ENCODE peak calls at places on chromosome 14, in ten cellular contexts. P is HCT116, K is HepG2, I is GM12878, F is IMR-90, Q is astrocyte, T is endothelial cell of umbilical vein, N is H1, L is K562, A is mammary epithelial cell. C is an unnamed sample. For H3K4me1, the result is how much of the 10 kb centered on the place peaks cover.

GRCh38 chr14:29528889-29529288 is 398.8 kb downstream of the PRKD1 start:
- DNase-seq in I (no peak), Q (peak), P (no peak), K (no peak), N (no peak), T (no peak), L (no peak), A (no peak), F (no peak), C (no peak)

GRCh38 chr14:104223101-104223809 is 84.9 kb downstream of the KIF26A start:
- DNase-seq in L (peak), F (no peak), Q (no peak), T (peak), I (no peak), K (no peak), P (no peak), A (no peak), N (no peak), C (no peak)

GRCh38 chr14:97393244-97393643 is 596.1 kb downstream of the VRK1 start:
- DNase-seq in L (no peak), F (no peak), T (no peak), K (no peak), Q (no peak), N (no peak), P (no peak), I (no peak), A (no peak), C (no peak)

GRCh38 chr14:101474563-101475467 is 86.5 kb upstream of the DIO3 start:
- DNase-seq in K (no peak), F (no peak), A (no peak), I (no peak), P (no peak), N (no peak), L (no peak), Q (no peak), T (no peak), C (no peak)

GRCh38 chr14:21527320-21527679 is 1.2 kb upstream of the SALL2 start:
- DNase-seq in P (no peak), T (no peak), L (no peak), N (no peak), A (no peak), K (no peak), F (no peak), I (no peak), Q (no peak), C (no peak)

GRCh38 chr14:51962678-51963077 is 26.7 kb upstream of the RTRAF start:
- DNase-seq in P (no peak), L (no peak), Q (peak), A (no peak), I (no peak), F (peak), T (peak), K (no peak), N (no peak), C (no peak)

GRCh38 chr14:101874001-101874400 is 90.4 kb upstream of the DYNC1H1 start:
- DNase-seq in L (no peak), T (peak), Q (no peak), I (no peak), N (no peak), P (no peak), K (no peak), A (no peak), F (no peak), C (no peak)

GRCh38 chr14:31440280-31440679 is 17.0 kb downstream of the DTD2 start:
- DNase-seq in F (no peak), P (no peak), N (no peak), T (no peak), K (no peak), L (no peak), Q (peak), A (no peak), I (no peak), C (no peak)

GRCh38 chr14:58107947-58108552 is 44.0 kb downstream of the ARMH4 start:
- DNase-seq in T (peak), N (no peak), Q (peak), F (peak), A (peak), P (peak), I (no peak), K (peak), L (peak), C (peak)

GRCh38 chr14:50501642-50502041 is 30.7 kb downstream of the MAP4K5 start:
- DNase-seq in P (no peak), T (peak), A (peak), I (no peak), K (no peak), Q (peak), L (no peak), N (no peak), F (peak), C (no peak)

GRCh38 chr14:53550776-53551175 is 397.7 kb upstream of the DDHD1 start:
- DNase-seq in P (no peak), F (no peak), K (no peak), N (no peak), L (no peak), Q (no peak), A (no peak), I (no peak), T (no peak), C (no peak)

GRCh38 chr14:51552275-51552674 is 99.4 kb upstream of the FRMD6 start:
- DNase-seq in F (no peak), Q (no peak), L (no peak), P (no peak), T (no peak), I (no peak), A (no peak), N (no peak), K (no peak), C (no peak)

GRCh38 chr14:89349196-89350008 is 67.6 kb downstream of the FOXN3 start:
- DNase-seq in P (no peak), K (no peak), A (no peak), T (no peak), I (no peak), L (no peak), N (no peak), Q (peak), F (no peak), C (no peak)

GRCh38 chr14:90828642-90829487 is 12.6 kb upstream of the TTC7B start:
- DNase-seq in Q (no peak), N (no peak), L (no peak), I (no peak), K (no peak), F (no peak), A (no peak), T (no peak), P (no peak), C (no peak)

GRCh38 chr14:91510171-91511013 is at the start of gene PPP4R3A:
- DNase-seq in L (peak), Q (peak), A (peak), N (peak), K (peak), T (peak), F (peak), P (peak), I (peak), C (peak)

GRCh38 chr14:29734732-29735131 is 192.9 kb downstream of the PRKD1 start:
- DNase-seq in F (no peak), L (no peak), P (no peak), T (no peak), Q (no peak), I (no peak), N (no peak), K (no peak), A (no peak), C (no peak)

GRCh38 chr14:65958664-65959562 is 527.3 kb upstream of the CCDC196 start:
- DNase-seq in F (peak), L (peak), I (no peak), P (peak), Q (peak), T (peak), K (peak), N (no peak), A (no peak), C (peak)

GRCh38 chr14:36518031-36518585 is 1.9 kb downstream of the NKX2-1 start:
- DNase-seq in N (no peak), K (no peak), Q (no peak), P (no peak), I (no peak), T (no peak), A (no peak), F (no peak), L (no peak), C (no peak)

GRCh38 chr14:50383618-50384225 is 13.0 kb downstream of the CDKL1 start:
- DNase-seq in K (no peak), F (no peak), P (no peak), I (no peak), A (no peak), T (no peak), N (no peak), L (no peak), Q (no peak), C (no peak)

GRCh38 chr14:63039800-63040380 is 5.4 kb downstream of the KCNH5 start:
- DNase-seq in I (no peak), Q (peak), N (no peak), L (peak), T (peak), F (peak), A (peak), P (no peak), K (peak), C (peak)

GRCh38 chr14:58771016-58771415 is 133.3 kb downstream of the DACT1 start:
- DNase-seq in P (no peak), T (no peak), I (no peak), Q (no peak), A (no peak), N (no peak), K (no peak), L (no peak), F (no peak), C (no peak)

GRCh38 chr14:64942531-64943111 is at the start of gene GPX2:
- DNase-seq in F (no peak), T (no peak), Q (no peak), I (no peak), L (no peak), P (no peak), A (peak), N (no peak), K (peak), C (no peak)

GRCh38 chr14:105165134-105165704 is 3.4 kb downstream of the JAG2 start:
- DNase-seq in K (no peak), A (no peak), L (no peak), Q (no peak), N (no peak), T (no peak), I (no peak), F (no peak), P (no peak), C (peak)

GRCh38 chr14:59776468-59776867 is 94.1 kb downstream of the RTN1 start:
- DNase-seq in Q (no peak), N (no peak), I (no peak), F (no peak), T (no peak), L (no peak), A (no peak), P (no peak), K (no peak), C (no peak)

GRCh38 chr14:91501951-91502930 is 7.9 kb downstream of the PPP4R3A start:
- DNase-seq in P (no peak), L (no peak), N (no peak), I (no peak), K (no peak), F (no peak), T (no peak), Q (no peak), A (no peak), C (no peak)

GRCh38 chr14:95311752-95312151 is 8.0 kb downstream of the CLMN start:
- DNase-seq in I (no peak), P (peak), A (no peak), L (no peak), K (no peak), T (peak), Q (no peak), F (no peak), N (no peak), C (no peak)

GRCh38 chr14:58663494-58664111 is 25.8 kb downstream of the DACT1 start:
- DNase-seq in I (no peak), F (peak), Q (peak), K (no peak), P (no peak), L (no peak), N (peak), T (no peak), A (peak), C (no peak)

GRCh38 chr14:101470266-101470665 is 91.0 kb upstream of the DIO3 start:
- DNase-seq in K (no peak), Q (no peak), I (no peak), L (no peak), T (no peak), P (no peak), F (no peak), A (no peak), N (no peak), C (no peak)

GRCh38 chr14:102097441-102098135 is 10.7 kb upstream of the HSP90AA1 start:
- DNase-seq in L (no peak), P (no peak), I (no peak), K (no peak), N (no peak), F (no peak), A (no peak), T (no peak), Q (no peak), C (no peak)

GRCh38 chr14:54606631-54607133 is 39.8 kb downstream of the SAMD4A start:
- DNase-seq in N (no peak), T (no peak), I (no peak), A (peak), Q (peak), L (no peak), F (peak), K (no peak), P (no peak), C (no peak)

GRCh38 chr14:105249175-105250007 is 1.1 kb downstream of the BTBD6 start:
- DNase-seq in P (no peak), F (peak), L (no peak), I (no peak), K (no peak), T (peak), Q (peak), N (no peak), A (no peak), C (no peak)

GRCh38 chr14:59407246-59407615 is 57.9 kb downstream of the GPR135 start:
- DNase-seq in L (no peak), I (no peak), P (no peak), K (peak), F (peak), A (peak), Q (peak), N (no peak), T (peak), C (no peak)

GRCh38 chr14:96285667-96286066 is 29.7 kb downstream of the BDKRB1 start:
- DNase-seq in L (peak), P (no peak), A (no peak), T (no peak), N (no peak), Q (peak), I (no peak), K (no peak), F (peak), C (no peak)

GRCh38 chr14:100851946-100852620 is 26.2 kb downstream of the MEG3 start:
- DNase-seq in T (no peak), I (no peak), K (no peak), N (no peak), L (no peak), P (no peak), Q (no peak), A (no peak), F (no peak), C (no peak)

GRCh38 chr14:23153891-23154796 is 29.3 kb downstream of the SLC7A8 start:
- DNase-seq in A (peak), L (peak), N (no peak), P (peak), I (no peak), Q (peak), F (no peak), K (no peak), T (peak), C (no peak)
- H3K4me1 ChIP-seq in A (under half), L (under half), N (under half), P (under half), I (under half), Q (under half), F (under half), K (under half), T (under half), C (under half)

GRCh38 chr14:99035268-99035667 is 236.7 kb downstream of the BCL11B start:
- DNase-seq in F (no peak), K (no peak), A (peak), L (no peak), N (no peak), P (no peak), Q (peak), T (no peak), I (no peak), C (no peak)

GRCh38 chr14:99034711-99035171 is 237.3 kb downstream of the BCL11B start:
- DNase-seq in A (no peak), F (no peak), L (no peak), T (no peak), I (no peak), N (no peak), P (no peak), Q (no peak), K (no peak), C (no peak)

GRCh38 chr14:99036594-99037293 is 235.3 kb downstream of the BCL11B start:
- DNase-seq in T (no peak), A (no peak), Q (no peak), K (no peak), N (no peak), I (no peak), L (no peak), F (no peak), P (no peak), C (no peak)

GRCh38 chr14:99037777-99038176 is 234.2 kb downstream of the BCL11B start:
- DNase-seq in T (no peak), N (no peak), K (no peak), P (no peak), I (no peak), Q (no peak), F (no peak), L (peak), A (no peak), C (peak)

DNA sequence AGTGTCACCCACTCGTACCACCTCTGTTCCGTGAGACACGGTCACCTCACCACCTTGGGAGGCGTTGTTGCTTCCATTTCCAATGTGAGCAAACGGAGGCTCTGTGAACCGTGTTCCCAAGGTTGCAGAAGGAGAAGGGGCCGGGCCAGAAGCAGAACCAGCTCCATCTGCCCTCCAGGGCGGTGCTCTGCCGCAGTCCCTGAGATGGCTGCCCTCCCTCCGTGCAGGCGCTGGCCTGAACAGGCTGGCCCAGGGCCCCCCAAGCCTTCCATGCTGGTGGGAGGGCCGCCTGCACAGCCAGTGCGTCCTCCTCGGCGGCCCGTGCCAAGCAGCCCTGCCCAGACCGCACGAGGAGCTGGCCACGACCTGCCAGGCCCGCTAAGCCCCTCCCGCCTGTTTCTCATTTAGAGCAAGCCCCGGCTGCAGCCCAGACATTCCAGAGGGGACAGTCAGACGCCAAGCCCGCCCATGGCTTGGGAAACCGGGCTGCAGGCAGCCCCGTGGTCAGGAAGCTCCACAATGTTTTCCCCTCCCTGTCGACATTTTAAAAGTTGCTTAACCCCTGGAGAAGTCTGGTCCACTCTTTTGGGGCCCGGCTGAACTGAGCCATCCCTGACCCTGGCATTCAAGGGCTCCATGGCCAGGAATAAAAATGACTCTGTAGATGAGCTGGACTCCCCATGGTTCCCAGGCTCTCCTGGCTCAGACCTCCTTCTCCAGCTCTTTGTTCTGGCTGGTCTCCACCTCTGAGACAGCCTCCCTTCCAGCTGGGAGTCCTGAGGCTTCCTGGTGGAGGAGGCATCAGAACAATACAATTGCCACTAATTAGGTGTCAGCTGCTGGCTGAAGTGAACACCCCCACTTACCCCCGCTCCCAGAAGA is 236.0 kb downstream of the BCL11B start:
- DNase-seq in K (peak), T (no peak), P (peak), N (peak), F (peak), Q (peak), I (no peak), L (no peak), A (peak), C (no peak)
- H3K27ac ChIP-seq in K (no peak), T (no peak), P (peak), N (no peak), F (no peak), Q (peak), I (no peak), L (no peak), A (peak), C (no peak)

DNA sequence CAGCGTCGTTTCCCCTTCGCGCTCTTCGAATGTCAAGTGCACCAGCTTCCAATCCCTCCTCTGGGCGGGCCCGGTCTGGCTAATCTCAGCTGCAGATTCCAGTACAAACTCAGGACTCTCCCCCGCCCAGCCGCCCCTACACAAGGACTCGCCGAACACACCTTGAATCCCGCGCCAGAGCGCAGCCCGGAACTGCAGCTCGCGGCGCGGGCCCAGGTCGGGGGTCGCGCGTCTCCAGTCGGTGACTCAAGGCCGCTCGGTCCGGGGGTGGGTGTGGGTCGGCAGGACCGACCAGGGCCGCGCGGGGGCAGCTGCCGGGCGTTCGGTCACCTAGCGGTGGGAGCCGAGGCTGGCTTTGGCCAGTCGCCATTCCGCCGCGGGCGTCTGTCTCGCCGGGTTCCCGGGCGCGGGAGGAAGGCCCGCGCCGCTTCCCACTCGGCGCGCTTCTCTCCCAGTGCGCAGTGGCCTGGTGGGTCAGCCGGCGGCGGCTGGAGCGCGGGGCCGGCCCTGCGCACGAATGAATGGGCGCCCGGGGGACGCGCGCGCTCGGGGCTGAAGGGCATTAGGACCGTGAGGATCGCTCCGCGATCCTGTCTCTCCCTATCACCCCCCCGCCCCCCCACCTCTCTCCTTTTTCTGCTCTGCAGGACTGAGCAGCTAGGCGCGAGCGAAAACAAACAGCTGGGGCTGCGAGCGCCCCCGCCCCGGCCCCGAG is at the start of gene GALNT16:
- DNase-seq in T (peak), P (no peak), N (no peak), K (no peak), L (no peak), A (no peak), F (peak), Q (peak), I (no peak), C (no peak)
- H2AFZ ChIP-seq in T (peak), P (no peak), N (peak), K (no peak), L (no peak), A (peak), F (peak), Q (peak), I (no peak), C (no peak)

GRCh38 chr14:103118019-103118662 is 5.1 kb upstream of the TNFAIP2 start:
- DNase-seq in N (no peak), T (peak), F (peak), I (no peak), Q (no peak), K (no peak), L (peak), A (no peak), P (no peak), C (no peak)
- H3K4me1 ChIP-seq in N (under half), T (under half), F (under half), I (under half), Q (under half), K (half or more), L (half or more), A (under half), P (under half), C (under half)

DNA sequence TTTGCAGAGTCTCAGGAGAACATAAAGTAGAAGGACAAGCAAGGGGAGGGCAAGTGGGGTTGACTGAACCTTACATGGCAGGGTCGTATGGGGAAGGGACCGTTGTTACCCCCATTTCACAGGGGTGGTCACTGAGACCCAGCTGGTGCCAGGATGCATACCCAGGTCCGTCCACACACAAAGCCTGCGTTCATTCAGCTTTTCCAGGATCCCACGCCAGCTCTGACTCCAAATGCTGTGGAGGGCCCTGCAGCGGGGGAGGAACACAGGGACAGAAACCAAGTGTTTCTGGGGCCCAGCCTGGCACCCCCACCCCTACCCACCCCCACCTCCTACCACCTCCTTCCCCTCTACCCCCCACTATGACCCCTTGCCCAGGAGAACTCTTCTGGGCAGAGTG is 16.5 kb upstream of the CHGA start:
- DNase-seq in Q (no peak), K (no peak), A (no peak), T (no peak), I (no peak), N (no peak), F (no peak), P (no peak), L (no peak), C (no peak)
- H3K27ac ChIP-seq in Q (no peak), K (peak), A (no peak), T (no peak), I (no peak), N (no peak), F (no peak), P (no peak), L (no peak), C (no peak)